ENCODE peak calls at places on chromosomes 5 and 9, in five cellular contexts. P is esophagus muscularis mucosa, B is psoas muscle, E is esophagus squamous epithelium, A is HCT116. K is an unnamed sample. For H3K4me1 and H3K36me3, the result is how much of the 10 kb centered on the place peaks cover.

GRCh38 chr5:139974661-139975060 is 68.4 kb downstream of the NRG2 start:
- DNase-seq in B (no peak), P (no peak), E (no peak), A (no peak), K (no peak)

GRCh38 chr5:169385636-169386035 is 84.7 kb upstream of the SLIT3 start:
- DNase-seq in A (no peak), E (no peak), B (no peak), P (no peak), K (no peak)

GRCh38 chr9:92042260-92042659 is 73.0 kb downstream of the SPTLC1 start:
- DNase-seq in P (no peak), B (no peak), E (no peak), A (no peak), K (no peak)

GRCh38 chr9:82091610-82092009 is 103.0 kb downstream of the SPATA31D1 start:
- DNase-seq in P (no peak), A (no peak), B (no peak), E (no peak), K (no peak)

GRCh38 chr5:96629774-96630173 is 32.4 kb upstream of the CAST start:
- DNase-seq in P (no peak), E (no peak), B (no peak), A (peak), K (no peak)

GRCh38 chr5:132459031-132459982 is 31.3 kb downstream of the IRF1 start:
- DNase-seq in B (no peak), A (peak), E (no peak), P (no peak), K (no peak)

GRCh38 chr9:108078823-108079222 is 589.3 kb upstream of the KLF4 start:
- DNase-seq in P (no peak), A (no peak), E (no peak), B (no peak), K (no peak)

GRCh38 chr5:145778144-145778900 is 56.8 kb downstream of the PRELID2 start:
- DNase-seq in B (peak), P (no peak), E (no peak), A (no peak), K (no peak)

GRCh38 chr5:442335-443238 is at the start of gene EXOC3:
- DNase-seq in B (peak), A (peak), E (no peak), P (no peak), K (no peak)

GRCh38 chr5:86447362-86447761 is 170.4 kb upstream of the COX7C start:
- DNase-seq in P (no peak), E (no peak), A (no peak), B (no peak), K (no peak)

GRCh38 chr9:21688108-21689102 is 114.0 kb upstream of the MTAP start:
- DNase-seq in B (peak), P (no peak), E (no peak), A (no peak), K (no peak)

GRCh38 chr5:34598177-34598794 is 57.8 kb upstream of the RAI14 start:
- DNase-seq in E (no peak), P (no peak), A (peak), B (no peak), K (no peak)

GRCh38 chr9:115668506-115668905 is 485.1 kb upstream of the PAPPA start:
- DNase-seq in E (no peak), P (no peak), A (no peak), B (no peak), K (no peak)

GRCh38 chr5:154722936-154723335 is 32.2 kb upstream of the LARP1 start:
- DNase-seq in P (no peak), B (no peak), A (no peak), E (no peak), K (no peak)

GRCh38 chr9:134375011-134375390 is 48.7 kb downstream of the RXRA start:
- DNase-seq in B (peak), P (peak), A (no peak), E (no peak), K (no peak)

GRCh38 chr9:111037744-111038335 is 430 bp downstream of the LPAR1 start:
- DNase-seq in B (peak), E (no peak), P (no peak), A (peak), K (no peak)

GRCh38 chr9:129007035-129007765 is 20.9 kb downstream of the SH3GLB2 start:
- DNase-seq in A (no peak), B (peak), E (no peak), P (no peak), K (no peak)

GRCh38 chr5:10701567-10702039 is 59.4 kb downstream of the DAP start:
- DNase-seq in E (no peak), B (no peak), P (no peak), A (no peak), K (no peak)

GRCh38 chr5:66864240-66864884 is 268.2 kb downstream of the MAST4 start:
- DNase-seq in P (no peak), B (no peak), A (no peak), E (no peak), K (peak)

GRCh38 chr9:115198018-115198417 is 80.1 kb upstream of the TNC start:
- DNase-seq in E (no peak), A (no peak), B (peak), P (no peak), K (no peak)

GRCh38 chr5:107565791-107566536 is 104.8 kb downstream of the EFNA5 start:
- DNase-seq in B (no peak), P (no peak), E (no peak), A (no peak), K (no peak)

GRCh38 chr9:69249337-69249736 is 75.3 kb downstream of the TJP2 start:
- DNase-seq in P (no peak), E (no peak), B (no peak), A (no peak), K (no peak)

GRCh38 chr9:105890046-105890822 is 195.9 kb downstream of the TMEM38B start:
- DNase-seq in E (no peak), P (peak), A (no peak), B (no peak), K (no peak)

GRCh38 chr9:10045598-10045997 is 567.2 kb downstream of the PTPRD start:
- DNase-seq in P (no peak), B (no peak), A (no peak), E (no peak), K (no peak)

DNA sequence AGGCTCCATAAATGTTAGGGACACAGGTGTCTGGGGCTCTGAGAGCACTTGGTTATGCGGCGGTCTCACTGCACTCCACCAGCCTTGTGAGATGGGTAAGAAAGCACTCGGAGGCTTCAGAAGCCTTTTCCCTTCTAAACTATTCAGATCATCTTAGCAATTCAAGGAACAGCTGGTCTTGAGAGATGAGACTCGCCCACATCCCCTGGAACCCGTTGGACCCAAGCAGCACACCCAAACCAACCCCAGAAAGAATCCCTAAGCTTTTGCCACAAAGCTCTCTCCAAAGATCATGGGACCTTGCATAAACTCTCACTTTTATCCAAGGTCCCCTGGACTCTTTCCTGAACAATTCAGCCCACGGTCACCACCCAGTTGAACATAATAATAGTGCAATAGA is 90.2 kb downstream of the RAPGEF1 start:
- DNase-seq in A (no peak), P (no peak), B (no peak), E (no peak), K (no peak)
- H3K4me1 ChIP-seq in A (under half), P (under half), B (half or more), E (under half), K (under half)

GRCh38 chr5:121737120-121737519 is 114.6 kb upstream of the FTMT start:
- DNase-seq in E (no peak), B (no peak), A (no peak), P (no peak), K (no peak)
- H3K36me3 ChIP-seq in E (under half), B (under half), A (under half), P (under half), K (under half)

DNA sequence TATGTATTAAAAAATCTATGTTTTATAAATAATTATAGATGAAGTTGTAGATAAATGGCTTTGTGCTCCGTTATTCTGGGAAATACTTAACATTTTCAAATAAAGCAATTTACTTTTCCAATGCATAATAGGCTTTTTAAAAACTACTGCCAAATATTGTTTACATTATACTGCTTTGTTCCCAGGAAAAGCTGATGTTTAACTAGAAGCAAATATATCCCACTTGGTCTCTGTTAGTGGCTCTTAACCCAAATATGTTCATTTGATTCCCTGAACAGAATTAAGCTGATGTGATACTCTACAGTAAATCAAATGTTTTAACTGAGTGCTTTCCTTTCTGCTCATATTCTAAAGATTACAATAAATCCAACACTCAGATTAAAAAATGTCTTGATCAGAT is 326.3 kb downstream of the SLCO4C1 start:
- DNase-seq in E (no peak), A (no peak), B (no peak), P (no peak), K (no peak)
- H3K4me3 ChIP-seq in E (no peak), A (no peak), B (no peak), P (no peak), K (no peak)

DNA sequence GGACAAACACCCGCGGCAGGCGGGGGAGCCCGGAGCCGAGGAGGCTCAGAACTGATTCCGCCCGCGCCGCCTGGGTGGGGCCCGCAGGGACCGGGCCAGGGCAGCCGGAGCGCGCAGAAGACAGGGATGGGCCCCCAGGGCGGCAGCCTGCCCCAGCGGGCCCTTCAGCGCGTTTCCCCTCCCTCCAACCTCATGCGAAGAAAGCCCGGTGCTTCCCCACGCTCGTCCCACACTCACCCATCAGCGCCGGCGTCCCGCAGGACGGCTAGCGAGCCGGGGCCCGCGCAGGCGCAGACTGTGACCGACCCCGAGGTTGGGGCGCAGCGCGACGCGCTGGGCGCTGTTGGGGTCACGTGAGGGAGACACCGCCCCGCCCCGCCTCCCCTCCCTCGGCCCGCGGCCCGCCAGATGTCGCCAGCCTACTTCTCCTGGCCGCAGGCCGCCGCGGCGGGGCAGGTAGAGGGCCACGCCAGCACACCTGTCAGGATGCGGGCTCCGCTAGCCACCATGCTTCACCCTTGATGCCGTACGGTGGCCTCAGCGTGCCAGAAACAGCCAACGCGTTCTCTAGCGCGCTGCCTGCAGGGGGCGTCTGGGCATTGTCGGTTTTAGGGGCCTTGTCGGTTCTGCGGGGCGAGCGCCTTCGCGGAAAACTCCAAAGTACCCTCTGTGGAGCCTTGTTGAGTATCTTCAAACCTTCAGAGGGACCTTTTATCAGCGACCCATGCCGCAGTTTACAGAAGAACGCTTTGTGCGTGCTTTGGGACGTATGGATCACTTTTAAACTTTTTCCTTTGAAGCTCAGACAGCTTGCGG is at the start of gene SLC25A51:
- DNase-seq in A (peak), B (peak), E (peak), P (peak), K (peak)
- H3K4me1 ChIP-seq in A (under half), B (under half), E (under half), P (under half), K (under half)

GRCh38 chr9:121776009-121776738 is 124.7 kb downstream of the DAB2IP start:
- DNase-seq in E (no peak), P (no peak), B (no peak), A (no peak), K (no peak)
- H3K36me3 ChIP-seq in E (under half), P (half or more), B (half or more), A (under half), K (under half)

GRCh38 chr5:55601209-55601618 is 66.5 kb upstream of the PLPP1 start:
- DNase-seq in B (peak), E (peak), P (peak), A (no peak), K (no peak)
- H3K4me3 ChIP-seq in B (peak), E (peak), P (no peak), A (peak), K (no peak)

DNA sequence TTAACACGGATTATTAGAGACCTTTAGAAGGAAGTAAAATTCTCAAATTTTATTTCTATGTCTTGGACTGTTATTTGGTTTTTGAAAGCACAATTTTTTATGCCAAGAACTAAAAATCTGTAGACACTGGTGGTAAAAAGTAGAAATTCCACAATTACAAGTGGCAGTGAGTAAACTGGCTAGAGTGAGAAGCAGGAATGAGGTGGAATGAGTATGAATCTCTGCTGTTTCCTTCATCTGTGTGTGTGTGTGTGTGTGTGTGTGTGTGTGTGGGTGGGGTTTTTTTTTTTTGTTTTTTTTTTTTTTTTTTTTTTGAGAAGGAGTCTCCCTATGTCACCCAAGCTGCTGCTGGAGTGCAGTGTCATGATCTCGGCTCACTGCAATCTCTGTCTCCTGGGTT is 94.2 kb downstream of the TLE4 start:
- DNase-seq in B (no peak), A (no peak), E (no peak), P (no peak), K (no peak)
- H3K4me1 ChIP-seq in B (under half), A (under half), E (under half), P (under half), K (under half)

GRCh38 chr9:127524373-127524772 is 73.1 kb downstream of the LRSAM1 start:
- DNase-seq in P (no peak), E (no peak), B (no peak), A (no peak), K (no peak)
- H3K36me3 ChIP-seq in P (under half), E (half or more), B (under half), A (under half), K (under half)